ENCODE peak calls at places on chromosomes 4 and X, in ten cellular contexts. Z, E, U, P, O, W, H, K, I and B are unnamed samples.

GRCh38 chr4:121100093-121100775 is 27.9 kb upstream of the NDNF start:
- DNase-seq in Z (no peak), E (no peak), U (no peak), P (no peak), O (no peak), W (no peak), H (no peak), K (no peak), I (no peak), B (no peak)

GRCh38 chr4:168604496-168605373 is 107.9 kb downstream of the PALLD start:
- DNase-seq in Z (no peak), E (no peak), U (no peak), P (no peak), O (peak), W (no peak), H (no peak), K (no peak), I (no peak), B (peak)

GRCh38 chr4:122797405-122798094 is 29.1 kb upstream of the FGF2 start:
- DNase-seq in Z (no peak), E (no peak), U (no peak), P (no peak), O (no peak), W (no peak), H (no peak), K (no peak), I (no peak), B (no peak)

GRCh38 chrX:19827088-19827487 is 60.3 kb downstream of the SH3KBP1 start:
- DNase-seq in Z (no peak), E (no peak), U (no peak), P (no peak), O (no peak), W (no peak), H (no peak), K (no peak), I (no peak), B (no peak)

GRCh38 chrX:68832101-68832416 is 3.2 kb downstream of the EFNB1 start:
- DNase-seq in Z (peak), E (peak), U (peak), P (no peak), O (peak), W (peak), H (peak), K (peak), I (no peak), B (no peak)

GRCh38 chr4:151673913-151674520 is 86.8 kb downstream of the GATB start:
- DNase-seq in Z (no peak), E (no peak), U (no peak), P (no peak), O (no peak), W (no peak), H (no peak), K (no peak), I (no peak), B (no peak)

GRCh38 chrX:24858004-24858746 is 157.6 kb downstream of the ARX start:
- DNase-seq in Z (no peak), E (no peak), U (no peak), P (no peak), O (no peak), W (no peak), H (no peak), K (no peak), I (no peak), B (no peak)

GRCh38 chr4:182604161-182604591 is 313.0 kb downstream of the DCTD start:
- DNase-seq in Z (no peak), E (no peak), U (no peak), P (peak), O (no peak), W (no peak), H (peak), K (no peak), I (no peak), B (no peak)

GRCh38 chr4:185204238-185204910 is 574 bp upstream of the CFAP97 start:
- DNase-seq in Z (peak), E (no peak), U (no peak), P (no peak), O (no peak), W (no peak), H (no peak), K (no peak), I (no peak), B (no peak)

GRCh38 chrX:132090370-132091152 is 37.3 kb downstream of the FRMD7 start:
- DNase-seq in Z (no peak), E (no peak), U (no peak), P (no peak), O (no peak), W (no peak), H (no peak), K (no peak), I (no peak), B (no peak)

GRCh38 chr4:86011117-86011516 is 348.7 kb downstream of the MAPK10 start:
- DNase-seq in Z (no peak), E (peak), U (no peak), P (peak), O (no peak), W (no peak), H (peak), K (no peak), I (no peak), B (peak)

GRCh38 chr4:139018971-139019758 is 3.6 kb downstream of the NOCT start:
- DNase-seq in Z (no peak), E (no peak), U (no peak), P (no peak), O (no peak), W (no peak), H (peak), K (no peak), I (no peak), B (no peak)

GRCh38 chrX:103628386-103629290 is at the start of gene TCEAL1:
- DNase-seq in Z (peak), E (no peak), U (peak), P (no peak), O (no peak), W (peak), H (no peak), K (peak), I (no peak), B (no peak)

GRCh38 chr4:21845663-21846062 is 102.9 kb downstream of the KCNIP4 start:
- DNase-seq in Z (no peak), E (no peak), U (no peak), P (no peak), O (no peak), W (no peak), H (no peak), K (no peak), I (no peak), B (no peak)

GRCh38 chr4:95268819-95269565 is 279.8 kb downstream of the UNC5C start:
- DNase-seq in Z (no peak), E (no peak), U (no peak), P (no peak), O (no peak), W (peak), H (no peak), K (no peak), I (no peak), B (no peak)

GRCh38 chrX:384861-385260 is 1.8 kb downstream of the PPP2R3B start:
- DNase-seq in Z (no peak), E (no peak), U (no peak), P (no peak), O (no peak), W (no peak), H (no peak), K (peak), I (no peak), B (no peak)

GRCh38 chr4:74670583-74670982 is 123.7 kb downstream of the BTC start:
- DNase-seq in Z (no peak), E (no peak), U (no peak), P (no peak), O (no peak), W (no peak), H (no peak), K (no peak), I (no peak), B (no peak)

GRCh38 chrX:40132751-40133150 is 35.0 kb upstream of the BCOR start:
- DNase-seq in Z (no peak), E (peak), U (peak), P (peak), O (peak), W (peak), H (no peak), K (no peak), I (no peak), B (no peak)

GRCh38 chrX:7242613-7243012 is 94.7 kb upstream of the PUDP start:
- DNase-seq in Z (no peak), E (no peak), U (no peak), P (no peak), O (no peak), W (no peak), H (no peak), K (no peak), I (no peak), B (no peak)

GRCh38 chrX:18886344-18887161 is 97.4 kb downstream of the PHKA2 start:
- DNase-seq in Z (peak), E (peak), U (peak), P (no peak), O (no peak), W (peak), H (no peak), K (peak), I (peak), B (no peak)

GRCh38 chr4:21973850-21974249 is 25.3 kb upstream of the KCNIP4 start:
- DNase-seq in Z (no peak), E (no peak), U (no peak), P (no peak), O (no peak), W (no peak), H (no peak), K (no peak), I (no peak), B (no peak)

GRCh38 chr4:40544216-40544615 is 85.4 kb downstream of the RBM47 start:
- DNase-seq in Z (no peak), E (no peak), U (no peak), P (no peak), O (no peak), W (no peak), H (no peak), K (no peak), I (no peak), B (no peak)

GRCh38 chrX:28120076-28120475 is 138.8 kb upstream of the DCAF8L1 start:
- DNase-seq in Z (no peak), E (no peak), U (no peak), P (no peak), O (peak), W (no peak), H (no peak), K (no peak), I (no peak), B (no peak)

GRCh38 chr4:188779586-188779985 is 640.3 kb downstream of the TRIML1 start:
- DNase-seq in Z (no peak), E (no peak), U (no peak), P (no peak), O (peak), W (no peak), H (no peak), K (no peak), I (no peak), B (no peak)

GRCh38 chrX:24085133-24085532 is 30.4 kb downstream of the EIF2S3 start:
- DNase-seq in Z (no peak), E (no peak), U (no peak), P (no peak), O (no peak), W (no peak), H (no peak), K (no peak), I (no peak), B (no peak)

GRCh38 chr4:5905714-5906113 is 12.8 kb upstream of the CRMP1 start:
- DNase-seq in Z (no peak), E (no peak), U (no peak), P (no peak), O (no peak), W (no peak), H (no peak), K (peak), I (no peak), B (no peak)
- H3K4me3 ChIP-seq in Z (no peak), E (no peak), U (no peak), P (no peak), O (no peak), W (no peak), H (no peak), K (no peak), I (no peak), B (no peak)

GRCh38 chr4:68119921-68120320 is 9.7 kb downstream of the TMPRSS11F start:
- DNase-seq in Z (no peak), E (no peak), U (no peak), P (no peak), O (no peak), W (no peak), H (no peak), K (no peak), I (no peak), B (no peak)

GRCh38 chr4:68124262-68124661 is 5.4 kb downstream of the TMPRSS11F start:
- DNase-seq in Z (no peak), E (no peak), U (no peak), P (no peak), O (no peak), W (peak), H (no peak), K (no peak), I (no peak), B (no peak)

DNA sequence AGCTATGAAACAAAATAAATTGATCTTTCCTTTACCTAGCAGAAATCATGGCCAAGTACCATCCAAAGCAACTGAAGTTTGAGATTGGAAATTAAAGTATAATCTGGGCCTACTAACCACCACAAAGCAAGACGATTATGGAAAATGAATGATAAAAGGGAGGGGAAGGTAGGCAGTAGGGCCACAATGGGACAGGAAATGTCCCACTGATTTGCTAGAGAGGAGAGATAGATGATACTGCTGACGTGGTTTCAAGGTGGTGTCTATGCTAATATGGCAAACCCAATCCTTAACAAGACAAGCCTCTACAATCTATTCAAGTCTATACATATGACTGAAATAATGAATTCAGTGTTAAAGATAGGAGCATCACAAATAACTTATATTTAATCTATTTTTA is 6.1 kb downstream of the TMPRSS11F start:
- DNase-seq in Z (no peak), E (no peak), U (no peak), P (no peak), O (no peak), W (no peak), H (no peak), K (peak), I (no peak), B (no peak)
- H3K4me3 ChIP-seq in Z (no peak), E (no peak), U (no peak), P (no peak), O (no peak), W (no peak), H (no peak), K (no peak), I (no peak), B (no peak)

GRCh38 chr4:10092481-10093272 is 23.9 kb downstream of the WDR1 start:
- DNase-seq in Z (no peak), E (no peak), U (no peak), P (no peak), O (no peak), W (peak), H (no peak), K (no peak), I (no peak), B (no peak)

GRCh38 chr4:10093273-10093621 is 23.4 kb downstream of the WDR1 start:
- DNase-seq in Z (no peak), E (no peak), U (no peak), P (no peak), O (no peak), W (peak), H (no peak), K (no peak), I (no peak), B (no peak)

GRCh38 chr4:10095296-10095991 is 21.2 kb downstream of the WDR1 start:
- DNase-seq in Z (no peak), E (no peak), U (no peak), P (no peak), O (no peak), W (peak), H (no peak), K (no peak), I (no peak), B (no peak)

GRCh38 chr4:10094841-10095240 is 21.8 kb downstream of the WDR1 start:
- DNase-seq in Z (no peak), E (no peak), U (no peak), P (no peak), O (no peak), W (peak), H (no peak), K (no peak), I (no peak), B (no peak)

DNA sequence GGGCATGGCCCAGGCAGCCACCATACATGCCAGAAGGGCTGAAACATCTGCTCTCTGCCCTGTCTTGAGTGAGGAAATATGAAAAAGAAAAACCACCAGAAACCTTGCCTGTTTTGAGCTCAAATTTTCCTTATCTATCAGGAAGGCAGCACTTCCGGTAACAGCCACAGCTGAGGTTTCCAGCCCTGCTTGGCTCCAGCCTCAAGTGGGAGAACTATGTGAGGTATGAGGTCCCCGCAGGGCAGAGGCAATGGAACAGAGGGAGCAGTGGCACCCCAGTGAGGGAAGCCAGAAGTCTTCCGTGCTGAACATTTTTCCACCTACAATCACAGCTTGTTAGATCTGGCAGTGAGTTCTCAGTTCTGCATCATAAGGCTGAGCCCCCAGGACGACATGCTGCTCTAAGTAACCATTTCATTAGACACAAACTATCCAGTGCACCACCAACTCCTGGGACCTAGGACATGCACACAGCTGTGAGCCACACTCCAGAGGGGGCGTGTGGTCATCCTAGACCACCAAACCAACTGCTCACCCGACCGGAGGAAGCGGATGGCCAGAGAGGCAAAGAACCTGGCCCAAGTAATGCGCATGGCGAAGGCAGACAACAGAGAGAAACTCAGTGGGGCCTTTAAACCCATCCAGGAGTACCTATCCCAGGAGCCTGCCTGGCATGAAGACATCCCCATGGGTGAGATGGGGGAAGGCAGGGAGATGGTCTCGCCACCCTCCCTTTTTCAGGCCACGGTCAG is 22.6 kb downstream of the WDR1 start:
- DNase-seq in Z (no peak), E (no peak), U (no peak), P (peak), O (no peak), W (peak), H (peak), K (no peak), I (no peak), B (no peak)
- H3K4me3 ChIP-seq in Z (no peak), E (no peak), U (no peak), P (no peak), O (no peak), W (no peak), H (no peak), K (no peak), I (peak), B (no peak)

GRCh38 chr4:113732923-113733527 is 28.5 kb downstream of the CAMK2D start:
- DNase-seq in Z (no peak), E (no peak), U (no peak), P (no peak), O (no peak), W (no peak), H (no peak), K (no peak), I (no peak), B (no peak)
- H3K4me3 ChIP-seq in Z (no peak), E (no peak), U (no peak), P (no peak), O (no peak), W (no peak), H (no peak), K (no peak), I (no peak), B (no peak)

DNA sequence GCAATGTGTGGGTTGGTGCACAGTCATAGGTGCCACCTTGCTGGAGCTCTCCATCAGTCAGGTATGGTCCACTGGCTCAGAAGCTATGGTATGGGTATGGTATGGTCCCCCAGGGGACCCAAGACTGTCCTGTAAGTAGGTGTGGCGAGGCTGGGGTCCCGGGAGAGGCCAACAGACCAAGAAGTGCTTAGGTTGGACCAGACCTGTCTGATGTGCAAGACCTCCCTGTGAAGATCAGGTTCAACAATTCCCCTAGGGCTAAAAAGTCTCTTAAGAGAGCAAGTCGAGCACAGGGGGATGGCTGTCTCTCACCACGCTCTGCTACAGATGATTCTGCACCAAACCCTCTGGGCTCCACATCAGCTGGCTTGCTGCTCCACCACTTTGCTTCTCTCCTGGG is 1145.0 kb downstream of the RPA4 start:
- DNase-seq in Z (no peak), E (no peak), U (no peak), P (no peak), O (no peak), W (no peak), H (no peak), K (no peak), I (no peak), B (no peak)
- H3K4me3 ChIP-seq in Z (no peak), E (no peak), U (no peak), P (no peak), O (no peak), W (no peak), H (no peak), K (no peak), I (no peak), B (no peak)

GRCh38 chrX:120270567-120270966 is 20.0 kb downstream of the ZBTB33 start:
- DNase-seq in Z (no peak), E (no peak), U (no peak), P (no peak), O (no peak), W (no peak), H (no peak), K (no peak), I (no peak), B (no peak)

GRCh38 chrX:120269379-120270035 is 18.9 kb downstream of the ZBTB33 start:
- DNase-seq in Z (no peak), E (no peak), U (no peak), P (no peak), O (no peak), W (no peak), H (no peak), K (no peak), I (no peak), B (no peak)

GRCh38 chrX:120271218-120271617 is 20.6 kb downstream of the ZBTB33 start:
- DNase-seq in Z (no peak), E (no peak), U (no peak), P (no peak), O (no peak), W (no peak), H (no peak), K (no peak), I (no peak), B (no peak)

GRCh38 chrX:120274145-120274544 is 23.5 kb downstream of the ZBTB33 start:
- DNase-seq in Z (no peak), E (no peak), U (no peak), P (no peak), O (no peak), W (no peak), H (no peak), K (no peak), I (no peak), B (no peak)

GRCh38 chrX:120274958-120275357 is 24.3 kb downstream of the ZBTB33 start:
- DNase-seq in Z (no peak), E (no peak), U (no peak), P (no peak), O (no peak), W (no peak), H (no peak), K (peak), I (no peak), B (no peak)
- H3K4me3 ChIP-seq in Z (no peak), E (no peak), U (no peak), P (no peak), O (no peak), W (no peak), H (no peak), K (no peak), I (no peak), B (no peak)

GRCh38 chr4:41935652-41936021 is 408 bp downstream of the TMEM33 start:
- DNase-seq in Z (no peak), E (no peak), U (no peak), P (no peak), O (no peak), W (no peak), H (no peak), K (no peak), I (no peak), B (no peak)

GRCh38 chr4:41930139-41930831 is 4.9 kb upstream of the TMEM33 start:
- DNase-seq in Z (no peak), E (no peak), U (peak), P (no peak), O (no peak), W (no peak), H (no peak), K (no peak), I (no peak), B (no peak)

GRCh38 chr4:41932988-41933387 is 2.2 kb upstream of the TMEM33 start:
- DNase-seq in Z (no peak), E (no peak), U (no peak), P (no peak), O (no peak), W (no peak), H (no peak), K (no peak), I (no peak), B (no peak)

GRCh38 chr4:41934813-41935651 is at the start of gene TMEM33:
- DNase-seq in Z (peak), E (peak), U (peak), P (peak), O (peak), W (peak), H (peak), K (peak), I (peak), B (peak)

GRCh38 chr4:41933997-41934812 is 1.0 kb upstream of the TMEM33 start:
- DNase-seq in Z (no peak), E (no peak), U (peak), P (no peak), O (no peak), W (no peak), H (no peak), K (no peak), I (no peak), B (no peak)
- H3K4me3 ChIP-seq in Z (peak), E (peak), U (peak), P (no peak), O (no peak), W (peak), H (no peak), K (no peak), I (peak), B (peak)